ENCODE peak calls at places on chromosomes 11 and 22, in seven cellular contexts. V is Calu3; K is H1; R is WERI-Rb-1; Z is CD8-positive, alpha-beta T cell; J is keratinocyte; G is HFFc6. T is an unnamed sample.

GRCh38 chr11:130295657-130296056 is 19.1 kb downstream of the ZBTB44 start:
- DNase-seq in R (no peak), K (no peak), J (no peak), Z (no peak), G (no peak), V (no peak), T (no peak)

GRCh38 chr22:21837184-21837979 is 30.1 kb downstream of the MAPK1 start:
- DNase-seq in K (no peak), J (peak), R (no peak), V (no peak), Z (no peak), G (peak), T (no peak)

GRCh38 chr11:61742391-61742790 is 10.0 kb upstream of the MYRF start:
- DNase-seq in K (no peak), R (no peak), G (no peak), J (no peak), V (peak), Z (no peak), T (peak)

GRCh38 chr11:92380882-92381281 is 156.3 kb downstream of the FAT3 start:
- DNase-seq in R (no peak), Z (no peak), V (no peak), G (peak), J (no peak), K (no peak), T (no peak)

GRCh38 chr11:130785376-130786110 is 130.7 kb downstream of the SNX19 start:
- DNase-seq in V (no peak), G (peak), K (no peak), J (no peak), Z (no peak), R (no peak), T (no peak)

GRCh38 chr11:2831826-2832717 is 53.5 kb downstream of the CDKN1C start:
- DNase-seq in V (no peak), G (no peak), Z (no peak), J (no peak), K (no peak), R (no peak), T (no peak)

GRCh38 chr11:86676533-86677154 is 4.2 kb upstream of the ME3 start:
- DNase-seq in V (no peak), J (no peak), K (peak), R (peak), Z (no peak), G (no peak), T (no peak)

GRCh38 chr11:110582728-110583432 is 129.4 kb downstream of the ARHGAP20 start:
- DNase-seq in Z (no peak), R (no peak), V (no peak), J (no peak), G (no peak), K (no peak), T (no peak)

GRCh38 chr11:107014871-107015270 is 3.4 kb downstream of the GUCY1A2 start:
- DNase-seq in J (no peak), G (no peak), V (no peak), K (no peak), Z (no peak), R (no peak), T (no peak)

GRCh38 chr22:27113211-27114030 is 456.0 kb downstream of the MIAT start:
- DNase-seq in Z (no peak), K (no peak), R (no peak), G (peak), J (peak), V (peak), T (peak)

GRCh38 chr11:26950260-26950719 is 43.6 kb upstream of the FIBIN start:
- DNase-seq in Z (no peak), K (no peak), V (no peak), J (no peak), G (peak), R (no peak), T (peak)

GRCh38 chr11:65498042-65498726 is 661 bp upstream of the MALAT1 start:
- DNase-seq in Z (peak), V (no peak), J (no peak), R (peak), G (no peak), K (peak), T (peak)

GRCh38 chr11:3006505-3007260 is 14.6 kb upstream of the NAP1L4 start:
- DNase-seq in Z (peak), R (no peak), G (no peak), V (no peak), J (no peak), K (no peak), T (no peak)

GRCh38 chr22:41917906-41918791 is 3.3 kb upstream of the SHISA8 start:
- DNase-seq in K (no peak), Z (no peak), G (no peak), R (no peak), J (no peak), V (peak), T (peak)

GRCh38 chr11:14974723-14975587 is 2.8 kb upstream of the CALCA start:
- DNase-seq in R (peak), Z (peak), G (no peak), K (peak), J (no peak), V (peak), T (peak)

GRCh38 chr22:30208631-30209603 is 37.6 kb downstream of the LIF start:
- DNase-seq in G (peak), V (peak), J (no peak), K (no peak), Z (no peak), R (no peak), T (peak)

GRCh38 chr11:131389582-131389981 is 19.2 kb downstream of the NTM start:
- DNase-seq in K (no peak), J (no peak), G (no peak), R (peak), Z (no peak), V (no peak), T (no peak)

GRCh38 chr22:50199251-50199721 is 1.5 kb upstream of the SELENOO start:
- DNase-seq in V (no peak), G (no peak), J (no peak), R (no peak), Z (no peak), K (no peak), T (no peak)

GRCh38 chr11:127470485-127470884 is 469.9 kb upstream of the KIRREL3 start:
- DNase-seq in J (no peak), Z (no peak), V (peak), G (peak), K (peak), R (peak), T (peak)

GRCh38 chr11:103086461-103086860 is 5.5 kb downstream of the DCUN1D5 start:
- DNase-seq in Z (no peak), R (no peak), J (no peak), G (no peak), V (no peak), K (no peak), T (no peak)

GRCh38 chr11:73323464-73323863 is 15.4 kb downstream of the ARHGEF17 start:
- DNase-seq in Z (no peak), R (no peak), G (peak), V (no peak), J (no peak), K (peak), T (peak)

GRCh38 chr11:279040-279965 is 1.1 kb downstream of the NLRP6 start:
- DNase-seq in Z (no peak), K (no peak), R (no peak), G (no peak), J (no peak), V (no peak), T (no peak)

GRCh38 chr11:67274768-67275605 is 8.7 kb downstream of the GRK2 start:
- DNase-seq in G (no peak), R (no peak), K (no peak), V (no peak), Z (no peak), J (no peak), T (peak)

GRCh38 chr11:74559934-74560309 is 32.5 kb upstream of the POLD3 start:
- DNase-seq in K (no peak), G (no peak), J (no peak), R (no peak), V (no peak), Z (no peak), T (no peak)

GRCh38 chr11:19753451-19754041 is 40.9 kb downstream of the NAV2 start:
- DNase-seq in J (no peak), G (no peak), K (no peak), V (peak), Z (no peak), R (no peak), T (no peak)

GRCh38 chr11:78420796-78421209 is 3.2 kb upstream of the GAB2 start:
- DNase-seq in G (no peak), Z (no peak), K (no peak), R (no peak), V (no peak), J (no peak), T (peak)

GRCh38 chr11:203056-203944 is 3.9 kb downstream of the BET1L start:
- DNase-seq in Z (no peak), G (no peak), R (no peak), K (peak), V (no peak), J (no peak), T (no peak)

GRCh38 chr11:19234428-19234827 is 6.3 kb downstream of the E2F8 start:
- DNase-seq in V (no peak), K (no peak), G (no peak), Z (no peak), R (no peak), J (no peak), T (no peak)

GRCh38 chr11:129436573-129436972 is 60.9 kb downstream of the BARX2 start:
- DNase-seq in J (no peak), K (no peak), V (no peak), R (no peak), Z (no peak), G (no peak), T (no peak)

DNA sequence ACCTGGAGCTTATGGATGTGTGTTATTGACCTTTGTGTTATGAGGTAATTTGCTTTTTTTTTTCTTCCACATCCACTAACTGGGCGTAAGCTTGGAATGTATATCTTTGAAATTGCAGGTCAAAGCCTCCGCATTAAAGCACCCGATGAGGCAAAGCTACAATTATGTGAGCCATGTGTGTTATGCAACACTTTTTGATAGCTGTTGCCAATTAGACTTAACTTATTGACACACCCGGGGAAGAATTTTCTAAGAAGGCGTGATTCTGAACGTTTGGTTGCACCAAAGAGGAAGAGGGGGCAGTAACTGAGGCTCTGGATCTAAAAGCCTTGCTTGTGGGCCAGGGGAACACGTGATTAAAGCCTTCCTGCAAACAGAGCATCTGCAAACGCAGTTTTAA is 611 bp upstream of the TEX12 start:
- DNase-seq in J (no peak), R (no peak), G (no peak), Z (no peak), K (no peak), V (peak), T (peak)
- TF ChIP-seq CTCF in J (no peak), R (no peak), G (no peak), Z (no peak), K (no peak), V (no peak), T (no peak)

GRCh38 chr11:17013548-17014320 is 480 bp downstream of the PLEKHA7 start:
- DNase-seq in J (no peak), G (no peak), K (peak), R (peak), Z (no peak), V (peak), T (peak)
- TF ChIP-seq CTCF in J (no peak), G (no peak), K (no peak), R (no peak), Z (no peak), V (no peak), T (no peak)

GRCh38 chr11:119727523-119728081 is 1.4 kb downstream of the NECTIN1 start:
- DNase-seq in J (no peak), G (no peak), R (peak), K (peak), Z (no peak), V (peak), T (peak)
- TF ChIP-seq CTCF in J (peak), G (peak), R (peak), K (no peak), Z (no peak), V (no peak), T (peak)

DNA sequence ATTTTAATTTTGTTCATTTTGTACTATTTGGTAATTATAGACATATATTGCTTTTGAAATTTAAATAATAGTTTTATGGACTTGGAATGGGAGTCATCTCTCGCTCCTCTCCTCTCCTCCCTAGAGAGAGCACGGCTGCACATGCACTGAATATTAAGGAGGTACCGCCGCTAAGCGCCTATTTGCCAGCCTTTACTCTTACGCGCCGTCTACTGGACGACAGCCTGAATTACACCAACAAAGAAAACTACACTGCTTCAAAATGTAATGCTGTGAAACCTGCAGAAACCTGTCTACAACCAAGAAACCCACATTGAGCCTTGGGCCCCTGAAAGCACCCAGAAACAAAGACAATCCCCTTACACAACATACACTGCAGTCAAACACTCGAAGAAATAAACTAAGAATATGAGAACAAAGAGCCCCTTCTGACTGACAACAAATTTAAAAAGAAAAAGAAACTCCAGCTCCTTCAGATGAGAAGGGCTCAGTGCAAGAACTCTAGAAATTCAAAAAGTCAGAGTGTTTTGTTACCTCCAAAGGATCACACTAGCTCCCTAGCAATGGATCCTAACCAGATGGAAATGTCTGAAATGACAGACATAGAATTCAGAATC is 737.2 kb downstream of the LRRC4C start:
- DNase-seq in V (no peak), K (peak), G (no peak), R (peak), J (no peak), Z (no peak), T (no peak)
- TF ChIP-seq CTCF in V (no peak), K (peak), G (peak), R (peak), J (peak), Z (no peak), T (no peak)

GRCh38 chr11:23406131-23406819 is 546.0 kb upstream of the CCDC179 start:
- DNase-seq in R (no peak), G (no peak), J (no peak), Z (no peak), K (no peak), V (no peak), T (no peak)
- TF ChIP-seq CTCF in R (no peak), G (peak), J (no peak), Z (no peak), K (peak), V (no peak), T (no peak)

GRCh38 chr11:93543292-93543977 is at the start of gene SMCO4:
- DNase-seq in R (peak), K (peak), Z (peak), J (no peak), G (peak), V (peak), T (peak)
- TF ChIP-seq CTCF in R (peak), K (peak), Z (peak), J (peak), G (peak), V (peak), T (peak)

GRCh38 chr11:1765871-1766718 is 2.4 kb upstream of the CTSD start:
- DNase-seq in J (no peak), K (peak), G (no peak), R (no peak), V (no peak), Z (no peak), T (no peak)
- TF ChIP-seq CTCF in J (no peak), K (peak), G (peak), R (peak), V (no peak), Z (no peak), T (no peak)